ENCODE peak calls at places on chromosomes 12 and 14, in ten cellular contexts. V is fibroblast of lung, M is epithelial cell of esophagus, K is heart left ventricle, A is H9, X is GM10248, I is hepatocyte, J is osteocyte, Z is Caco-2, C is adrenal gland. O is an unnamed sample.

GRCh38 chr12:132320767-132321211 is 8.6 kb downstream of the GALNT9 start:
- DNase-seq in V (no peak), A (no peak), X (no peak), Z (no peak), M (no peak), K (no peak), I (no peak), J (no peak), C (no peak), O (no peak)

GRCh38 chr12:575948-576612 is 87.2 kb downstream of the NINJ2 start:
- DNase-seq in J (peak), Z (peak), V (peak), K (peak), A (peak), M (peak), I (peak), C (peak), X (peak), O (peak)

GRCh38 chr12:132306885-132307191 is 22.6 kb downstream of the GALNT9 start:
- DNase-seq in V (no peak), C (no peak), I (no peak), X (no peak), J (no peak), K (no peak), M (no peak), Z (no peak), A (no peak), O (no peak)

GRCh38 chr12:70660620-70661219 is 23.5 kb upstream of the PTPRB start:
- DNase-seq in I (peak), K (peak), M (peak), J (no peak), C (no peak), X (no peak), A (no peak), V (peak), Z (no peak), O (no peak)

GRCh38 chr14:22471545-22472121 is 117.4 kb downstream of the DAD1 start:
- DNase-seq in K (no peak), I (peak), Z (peak), X (no peak), M (peak), C (peak), J (no peak), V (peak), A (peak), O (no peak)

GRCh38 chr14:105840266-105841021 is 314.1 kb downstream of the TMEM121 start:
- DNase-seq in K (no peak), V (no peak), C (no peak), A (peak), M (no peak), Z (no peak), J (peak), I (no peak), X (no peak), O (no peak)

GRCh38 chr12:18522806-18523205 is 215.0 kb downstream of the PLCZ1 start:
- DNase-seq in I (no peak), X (no peak), M (no peak), K (no peak), J (no peak), A (no peak), C (no peak), Z (no peak), V (no peak), O (no peak)

GRCh38 chr12:92574046-92574783 is 128.6 kb upstream of the PLEKHG7 start:
- DNase-seq in J (no peak), C (no peak), K (no peak), X (no peak), V (peak), M (peak), A (peak), Z (peak), I (no peak), O (no peak)

GRCh38 chr14:50225067-50225973 is 6.1 kb downstream of the SOS2 start:
- DNase-seq in Z (no peak), K (no peak), I (no peak), M (peak), C (no peak), X (no peak), V (peak), A (no peak), J (no peak), O (no peak)

GRCh38 chr12:106258935-106259334 is 11.1 kb upstream of the CKAP4 start:
- DNase-seq in A (no peak), X (no peak), I (no peak), V (no peak), M (no peak), J (peak), Z (no peak), C (no peak), K (no peak), O (no peak)

GRCh38 chr14:21653331-21653885 is at the start of gene OR4E2:
- DNase-seq in A (no peak), X (no peak), C (no peak), V (no peak), J (no peak), K (no peak), Z (no peak), M (no peak), I (no peak), O (no peak)

GRCh38 chr14:29906256-29906885 is 21.3 kb downstream of the PRKD1 start:
- DNase-seq in V (peak), M (peak), C (peak), A (no peak), I (no peak), J (no peak), X (no peak), Z (no peak), K (no peak), O (no peak)

GRCh38 chr12:121937654-121938053 is 19.3 kb downstream of the CFAP251 start:
- DNase-seq in M (no peak), K (no peak), V (no peak), A (no peak), I (no peak), J (no peak), X (no peak), C (no peak), Z (no peak), O (no peak)

GRCh38 chr12:6472491-6472890 is 2.0 kb upstream of the VAMP1 start:
- DNase-seq in K (no peak), C (no peak), A (no peak), J (no peak), M (no peak), I (no peak), V (no peak), X (no peak), Z (no peak), O (no peak)

GRCh38 chr14:35533357-35534129 is 421 bp upstream of the INSM2 start:
- DNase-seq in X (peak), M (peak), I (peak), V (peak), K (peak), Z (peak), C (peak), J (peak), A (peak), O (peak)

GRCh38 chr12:52036587-52037171 is 14.6 kb upstream of the NR4A1 start:
- DNase-seq in Z (peak), A (peak), X (peak), I (peak), C (peak), J (peak), K (peak), V (peak), M (peak), O (peak)

GRCh38 chr14:57486767-57487379 is 6.8 kb downstream of the CCDC198 start:
- DNase-seq in M (peak), X (no peak), K (no peak), V (peak), C (no peak), I (peak), A (no peak), J (no peak), Z (peak), O (no peak)

GRCh38 chr14:77031680-77032482 is 3.4 kb upstream of the IRF2BPL start:
- DNase-seq in C (no peak), K (peak), Z (no peak), A (no peak), X (no peak), V (peak), J (no peak), M (peak), I (peak), O (no peak)

GRCh38 chr14:60856113-60856512 is 121.6 kb downstream of the MNAT1 start:
- DNase-seq in A (no peak), K (no peak), M (no peak), I (no peak), J (no peak), X (no peak), V (no peak), C (no peak), Z (no peak), O (no peak)

GRCh38 chr12:120139958-120140357 is 23.4 kb upstream of the RAB35 start:
- DNase-seq in Z (no peak), X (no peak), C (no peak), J (no peak), K (no peak), A (no peak), M (no peak), I (no peak), V (peak), O (no peak)

GRCh38 chr14:103528158-103528511 is 861 bp upstream of the TRMT61A start:
- DNase-seq in J (no peak), X (no peak), A (no peak), M (no peak), K (no peak), C (no peak), Z (peak), I (no peak), V (no peak), O (no peak)

GRCh38 chr12:49871263-49871561 is 28.3 kb upstream of the BCDIN3D start:
- DNase-seq in Z (no peak), A (no peak), K (no peak), C (no peak), J (no peak), V (no peak), I (no peak), X (no peak), M (no peak), O (no peak)

GRCh38 chr14:96512122-96512521 is 9.9 kb downstream of the PAPOLA start:
- DNase-seq in M (no peak), A (no peak), X (no peak), J (no peak), Z (no peak), I (no peak), K (no peak), C (no peak), V (no peak), O (no peak)

GRCh38 chr14:76531085-76531484 is 155.1 kb downstream of the ESRRB start:
- DNase-seq in X (no peak), I (no peak), M (no peak), Z (no peak), V (no peak), K (no peak), J (no peak), A (no peak), C (no peak), O (no peak)

GRCh38 chr14:96583605-96584041 is 81.4 kb downstream of the PAPOLA start:
- DNase-seq in J (peak), A (peak), X (no peak), V (no peak), K (no peak), M (no peak), I (no peak), Z (no peak), C (no peak), O (no peak)

GRCh38 chr14:21825147-21825743 is 151.6 kb upstream of the OR4E1 start:
- DNase-seq in Z (peak), A (peak), M (peak), K (no peak), I (peak), X (peak), J (no peak), C (no peak), V (no peak), O (peak)

GRCh38 chr14:69615471-69616407 is 4.3 kb downstream of the SUSD6 start:
- DNase-seq in V (peak), A (no peak), K (peak), I (no peak), Z (no peak), X (peak), C (peak), M (peak), J (no peak), O (peak)

GRCh38 chr12:32595251-32595650 is 83.8 kb upstream of the DNM1L start:
- DNase-seq in K (no peak), C (no peak), V (peak), A (no peak), I (peak), Z (no peak), J (no peak), M (no peak), X (no peak), O (no peak)

GRCh38 chr14:104686624-104687517 is 2.5 kb upstream of the INF2 start:
- DNase-seq in K (no peak), J (no peak), C (no peak), M (no peak), V (no peak), I (no peak), A (no peak), X (no peak), Z (no peak), O (no peak)

GRCh38 chr12:23431006-23431405 is 518.5 kb downstream of the SOX5 start:
- DNase-seq in Z (no peak), J (no peak), A (no peak), I (no peak), X (no peak), V (peak), C (no peak), M (no peak), K (no peak), O (no peak)

GRCh38 chr12:116737774-116738657 is at the start of the genes RNFT2 and SPRING1:
- DNase-seq in I (peak), A (peak), K (peak), X (peak), J (peak), M (peak), V (peak), C (peak), Z (peak), O (peak)
- TF ChIP-seq CTCF in I (no peak), A (peak), K (no peak), X (no peak), J (no peak), M (peak), V (no peak), C (peak), Z (no peak), O (no peak)

GRCh38 chr14:101039031-101039754 is 135.7 kb upstream of the RTL1 start:
- DNase-seq in C (no peak), M (no peak), X (no peak), A (no peak), V (no peak), J (no peak), I (no peak), Z (no peak), K (peak), O (no peak)
- TF ChIP-seq CTCF in C (no peak), M (no peak), X (no peak), A (no peak), V (no peak), J (no peak), I (no peak), Z (no peak), K (no peak), O (no peak)

DNA sequence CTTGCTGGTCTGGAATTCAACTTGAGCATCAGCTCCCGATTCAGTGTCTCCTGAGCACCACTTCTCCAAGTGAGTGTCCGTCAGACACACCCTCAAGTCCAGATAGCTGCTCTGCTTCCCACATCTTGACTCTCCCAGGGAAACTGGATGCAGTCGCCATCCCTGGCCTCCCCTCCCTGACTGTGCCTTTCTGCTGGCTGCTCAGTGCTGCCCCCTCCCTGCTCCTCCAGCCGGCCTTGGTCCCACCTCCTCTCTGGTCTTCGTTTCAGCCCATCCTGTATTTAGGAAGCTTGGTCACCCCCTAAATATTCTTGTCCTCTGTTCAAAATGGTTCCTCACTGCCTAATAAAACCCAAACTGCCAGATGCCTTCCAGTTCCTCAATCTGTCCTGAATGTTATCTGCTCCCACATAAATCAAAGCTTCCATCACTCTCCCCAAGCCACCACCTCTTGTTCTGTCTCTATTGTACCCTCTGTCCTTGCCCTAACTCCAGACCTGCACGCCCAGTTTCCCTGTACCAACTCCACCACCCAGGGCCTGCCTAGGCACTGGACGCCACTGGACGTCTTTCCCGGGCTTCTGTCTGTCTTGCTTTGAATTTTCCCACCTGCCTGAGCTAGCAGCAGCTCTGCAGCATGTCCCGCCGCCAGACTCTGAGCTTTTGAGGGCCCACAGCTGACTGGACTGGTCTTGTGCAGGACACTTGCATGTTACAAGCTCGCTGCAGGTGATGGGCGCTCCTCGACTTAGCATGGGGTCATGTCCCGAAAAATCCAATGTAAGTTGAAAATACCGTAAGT is 33.8 kb downstream of the CCDC92 start:
- DNase-seq in C (no peak), V (no peak), X (no peak), M (no peak), A (peak), K (no peak), I (no peak), Z (peak), J (no peak), O (no peak)
- TF ChIP-seq CTCF in C (no peak), V (peak), X (peak), M (peak), A (peak), K (no peak), I (peak), Z (no peak), J (peak), O (peak)

GRCh38 chr12:53046655-53047220 is 3.1 kb upstream of the TNS2 start:
- DNase-seq in I (no peak), X (peak), J (peak), V (peak), K (peak), A (peak), M (peak), Z (peak), C (peak), O (no peak)

GRCh38 chr12:53048780-53049401 is 974 bp upstream of the TNS2 start:
- DNase-seq in M (no peak), C (peak), Z (peak), I (peak), V (peak), K (peak), A (peak), X (no peak), J (peak), O (no peak)

GRCh38 chr12:53049582-53050318 is at the start of gene TNS2:
- DNase-seq in X (no peak), I (peak), V (peak), C (peak), A (peak), M (peak), Z (peak), J (peak), K (peak), O (no peak)

GRCh38 chr12:53047221-53048032 is 2.4 kb upstream of the TNS2 start:
- DNase-seq in M (peak), K (peak), C (peak), X (peak), Z (peak), V (peak), A (peak), J (peak), I (peak), O (peak)

GRCh38 chr12:53048033-53048779 is 1.7 kb upstream of the TNS2 start:
- DNase-seq in M (peak), X (no peak), V (no peak), I (peak), C (peak), Z (peak), K (peak), A (peak), J (peak), O (no peak)
- TF ChIP-seq CTCF in M (peak), X (no peak), V (no peak), I (peak), C (peak), Z (no peak), K (no peak), A (no peak), J (peak), O (no peak)